ENCODE peak calls at places on chromosome 1, in six cellular contexts. N is A549, P is RCC 7860, C is keratinocyte, G is IMR-90, Y is AG09309. Z is an unnamed sample.

GRCh38 chr1:203124011-203124410 is 3.5 kb upstream of the ADORA1 start:
- DNase-seq in N (no peak), P (no peak), C (no peak), G (no peak), Y (no peak), Z (no peak)

GRCh38 chr1:107964397-107965111 is 426 bp downstream of the VAV3 start:
- DNase-seq in N (peak), P (no peak), C (no peak), G (no peak), Y (no peak), Z (no peak)

GRCh38 chr1:20199410-20199809 is 13.1 kb upstream of the PLA2G2C start:
- DNase-seq in N (no peak), P (no peak), C (no peak), G (no peak), Y (no peak), Z (no peak)

GRCh38 chr1:228299901-228300300 is 92.1 kb downstream of the OBSCN start:
- DNase-seq in N (no peak), P (no peak), C (no peak), G (no peak), Y (no peak), Z (no peak)

GRCh38 chr1:51192213-51192843 is 43.7 kb upstream of the RNF11 start:
- DNase-seq in N (peak), P (peak), C (peak), G (peak), Y (peak), Z (peak)

GRCh38 chr1:32972814-32973428 is 8.3 kb upstream of the RNF19B start:
- DNase-seq in N (no peak), P (no peak), C (no peak), G (peak), Y (no peak), Z (no peak)

GRCh38 chr1:1069711-1070676 is 4.1 kb downstream of the RNF223 start:
- DNase-seq in N (no peak), P (peak), C (no peak), G (peak), Y (no peak), Z (no peak)

GRCh38 chr1:167871331-167871730 is 42.6 kb downstream of the ADCY10 start:
- DNase-seq in N (no peak), P (no peak), C (no peak), G (peak), Y (no peak), Z (no peak)